ENCODE peak calls at places on chromosomes 4 and X, in eight cellular contexts. B is osteocyte, F is MCF 10A, L is fibroblast of villous mesenchyme, V is activated B cell treated with CpG ODN at 0.5 μM for 24 hours, G is A549, A is heart left ventricle, X is colonic mucosa. I is an unnamed sample.

GRCh38 chrX:139877710-139878414 is 55.0 kb downstream of the ATP11C start:
- DNase-seq in B (no peak), F (peak; percentile 38), L (no peak), V (no peak), G (no peak), A (no peak), X (no peak), I (peak; percentile 10)

GRCh38 chr4:4426511-4427477 is 39.9 kb downstream of the NSG1 start:
- DNase-seq in B (peak; percentile 74), F (no peak), L (no peak), V (no peak), G (no peak), A (peak; percentile 7), X (no peak), I (peak; percentile 47)

GRCh38 chr4:186736466-186736865 is 12.8 kb upstream of the FAT1 start:
- DNase-seq in B (no peak), F (no peak), L (no peak), V (no peak), G (no peak), A (no peak), X (no peak), I (no peak)

GRCh38 chr4:146336413-146336807 is 122.1 kb downstream of the REELD1 start:
- DNase-seq in B (no peak), F (peak; percentile 23), L (peak; percentile 5), V (no peak), G (no peak), A (no peak), X (no peak), I (no peak)

GRCh38 chr4:179112441-179113170 is 1670.4 kb upstream of the AGA start:
- DNase-seq in B (no peak), F (peak; percentile 40), L (no peak), V (no peak), G (no peak), A (no peak), X (no peak), I (no peak)

GRCh38 chrX:154818916-154819770 is 13.9 kb upstream of the MPP1 start:
- DNase-seq in B (no peak), F (no peak), L (peak; percentile 5), V (no peak), G (no peak), A (no peak), X (no peak), I (no peak)

GRCh38 chrX:123927845-123928244 is 33.7 kb upstream of the STAG2 start:
- DNase-seq in B (peak; percentile 19), F (no peak), L (no peak), V (no peak), G (no peak), A (no peak), X (no peak), I (no peak)

GRCh38 chr4:30825008-30825765 is 105.0 kb downstream of the PCDH7 start:
- DNase-seq in B (no peak), F (no peak), L (no peak), V (no peak), G (no peak), A (no peak), X (no peak), I (peak; percentile 15)

GRCh38 chr4:118586357-118586790 is 98.8 kb upstream of the METTL14 start:
- DNase-seq in B (no peak), F (no peak), L (no peak), V (no peak), G (no peak), A (peak; percentile 39), X (no peak), I (no peak)

GRCh38 chr4:38034986-38035882 is 75.0 kb downstream of the PTTG2 start:
- DNase-seq in B (no peak), F (peak; percentile 79), L (peak; percentile 75), V (no peak), G (peak; percentile 35), A (peak; percentile 36), X (peak; percentile 55), I (peak; percentile 80)

GRCh38 chr4:13907255-13907751 is 279.8 kb upstream of the BOD1L1 start:
- DNase-seq in B (no peak), F (peak; percentile 95), L (peak; percentile 93), V (no peak), G (peak; percentile 80), A (no peak), X (no peak), I (peak; percentile 98)

GRCh38 chrX:133921764-133922389 is 63.5 kb downstream of the GPC3 start:
- DNase-seq in B (no peak), F (peak; percentile 48), L (peak; percentile 3), V (peak; percentile 15), G (peak; percentile 7), A (peak; percentile 13), X (peak; percentile 62), I (no peak)
- TF ChIP-seq CTCF in B (peak; percentile 63), F (peak; percentile 54), L (peak; percentile 34), V (no peak), G (peak; percentile 44), A (peak; percentile 20), X (peak; percentile 50), I (peak; percentile 51)

GRCh38 chrX:111167334-111167733 is 71.3 kb downstream of the PAK3 start:
- DNase-seq in B (no peak), F (no peak), L (no peak), V (no peak), G (no peak), A (no peak), X (no peak), I (no peak)

GRCh38 chrX:111168314-111168713 is 72.3 kb downstream of the PAK3 start:
- DNase-seq in B (no peak), F (peak; percentile 24), L (peak; percentile 20), V (no peak), G (no peak), A (no peak), X (no peak), I (no peak)

GRCh38 chrX:111169141-111169540 is 73.2 kb downstream of the PAK3 start:
- DNase-seq in B (no peak), F (no peak), L (no peak), V (no peak), G (no peak), A (no peak), X (no peak), I (no peak)

GRCh38 chrX:111165902-111166301 is 69.9 kb downstream of the PAK3 start:
- DNase-seq in B (no peak), F (no peak), L (no peak), V (no peak), G (no peak), A (no peak), X (no peak), I (no peak)

GRCh38 chrX:111164728-111165127 is 68.7 kb downstream of the PAK3 start:
- DNase-seq in B (no peak), F (peak; percentile 22), L (peak; percentile 18), V (no peak), G (no peak), A (no peak), X (no peak), I (no peak)
- TF ChIP-seq CTCF in B (no peak), F (peak; percentile 39), L (peak; percentile 47), V (no peak), G (peak; percentile 20), A (no peak), X (no peak), I (peak; percentile 31)

GRCh38 chr4:44422912-44423311 is 25.7 kb downstream of the KCTD8 start:
- DNase-seq in B (no peak), F (no peak), L (no peak), V (no peak), G (no peak), A (no peak), X (no peak), I (no peak)

GRCh38 chr4:44421330-44421729 is 27.3 kb downstream of the KCTD8 start:
- DNase-seq in B (no peak), F (no peak), L (no peak), V (no peak), G (no peak), A (no peak), X (no peak), I (no peak)

GRCh38 chr4:44425614-44426208 is 22.9 kb downstream of the KCTD8 start:
- DNase-seq in B (no peak), F (peak; percentile 67), L (no peak), V (no peak), G (no peak), A (no peak), X (no peak), I (peak; percentile 6)
- TF ChIP-seq CTCF in B (peak; percentile 46), F (peak; percentile 71), L (peak; percentile 51), V (no peak), G (no peak), A (no peak), X (no peak), I (peak; percentile 61)

DNA sequence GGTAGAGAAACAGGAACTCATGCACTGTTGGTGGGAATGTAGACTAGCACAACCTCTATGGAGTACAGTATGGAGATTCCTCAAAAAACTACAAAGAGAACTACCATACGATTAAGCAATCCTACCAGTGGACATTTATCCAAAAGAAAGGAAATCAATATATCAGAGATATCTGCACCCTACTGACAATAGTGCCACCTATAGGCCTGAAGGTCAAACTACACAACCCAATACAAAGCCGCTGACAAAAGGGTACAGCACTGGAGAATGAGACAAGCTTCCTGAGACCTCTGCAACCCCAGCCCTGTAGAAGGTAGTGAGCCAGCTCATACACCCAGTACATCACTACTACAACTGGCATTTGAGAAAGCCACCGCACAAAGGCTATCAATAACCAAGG is 67.1 kb downstream of the CBR4 start:
- DNase-seq in B (no peak), F (no peak), L (no peak), V (no peak), G (no peak), A (no peak), X (no peak), I (no peak)
- TF ChIP-seq CTCF in B (peak; percentile 39), F (peak; percentile 59), L (peak; percentile 73), V (no peak), G (peak; percentile 24), A (no peak), X (peak; percentile 20), I (peak; percentile 59)

GRCh38 chrX:68018248-68019203 is 414.8 kb downstream of the OPHN1 start:
- DNase-seq in B (no peak), F (peak; percentile 16), L (peak; percentile 5), V (no peak), G (no peak), A (no peak), X (no peak), I (peak; percentile 10)
- TF ChIP-seq CTCF in B (peak; percentile 28), F (peak; percentile 18), L (peak; percentile 39), V (no peak), G (peak; percentile 6), A (peak; percentile 10), X (peak; percentile 20), I (peak; percentile 51)

DNA sequence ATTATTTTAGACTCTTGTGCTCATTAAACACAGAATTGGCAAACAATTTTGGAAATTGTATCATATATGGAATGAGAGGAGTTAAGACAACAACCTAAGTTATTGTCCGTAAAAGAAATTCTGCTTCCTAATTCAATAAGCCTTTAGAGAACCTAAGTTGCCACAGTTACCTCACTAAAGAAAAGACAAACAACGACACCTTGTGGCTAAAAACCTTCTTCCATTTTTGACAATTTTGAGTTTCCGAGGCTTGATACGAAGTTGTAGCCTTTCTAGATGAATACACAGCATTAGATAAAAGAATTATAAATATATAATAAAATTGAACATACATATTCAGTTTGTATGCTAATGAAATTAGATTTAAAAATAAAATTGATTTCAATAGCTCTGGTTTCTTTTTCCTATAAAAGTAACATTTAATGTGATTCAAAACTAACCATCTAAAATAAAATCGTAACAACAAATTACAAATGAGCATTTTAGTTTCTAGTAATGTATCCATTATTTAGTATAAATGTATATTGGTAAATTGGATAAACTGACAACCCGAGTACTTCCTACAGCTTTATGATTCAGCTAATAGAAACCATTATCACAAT is 275.1 kb downstream of the GPM6A start:
- DNase-seq in B (no peak), F (peak; percentile 72), L (peak; percentile 40), V (no peak), G (peak; percentile 26), A (no peak), X (no peak), I (peak; percentile 86)
- TF ChIP-seq CTCF in B (peak; percentile 75), F (peak; percentile 63), L (peak; percentile 24), V (no peak), G (peak; percentile 69), A (peak; percentile 44), X (peak; percentile 29), I (peak; percentile 44)

I was measured in astrocyte of the spinal cord.